ENCODE peak calls at places on chromosomes 16 and 17, in eight cellular contexts. F is HFF-Myc, K is upper lobe of right lung, E is ovary, J is body of pancreas, S is PC-3, B is tibial artery, L is OCI-LY7. W is an unnamed sample.

GRCh38 chr17:67157732-67158639 is 87.0 kb downstream of the HELZ start:
- DNase-seq in F (no peak), K (no peak), E (no peak), J (no peak), S (peak), B (no peak), L (peak), W (peak)

GRCh38 chr16:84754353-84754856 is 54.6 kb downstream of the USP10 start:
- DNase-seq in F (peak), K (no peak), E (no peak), J (peak), S (peak), B (peak), L (peak), W (peak)

GRCh38 chr17:676060-676745 is 38.4 kb downstream of the VPS53 start:
- DNase-seq in F (no peak), K (no peak), E (no peak), J (no peak), S (no peak), B (peak), L (no peak), W (no peak)

GRCh38 chr16:31873556-31874353 is at the start of gene ZNF267:
- DNase-seq in F (peak), K (peak), E (peak), J (peak), S (peak), B (peak), L (peak), W (peak)

GRCh38 chr17:67438669-67439068 is 61.6 kb downstream of the PITPNC1 start:
- DNase-seq in F (no peak), K (no peak), E (no peak), J (peak), S (no peak), B (no peak), L (no peak), W (no peak)

GRCh38 chr16:15950167-15950854 is 895 bp downstream of the ABCC1 start:
- DNase-seq in F (no peak), K (no peak), E (peak), J (peak), S (peak), B (peak), L (peak), W (peak)

GRCh38 chr17:45770632-45771472 is 13.3 kb upstream of the CRHR1 start:
- DNase-seq in F (no peak), K (no peak), E (no peak), J (no peak), S (no peak), B (no peak), L (no peak), W (no peak)

GRCh38 chr17:42817866-42818265 is 6.2 kb downstream of the BECN1 start:
- DNase-seq in F (no peak), K (no peak), E (no peak), J (no peak), S (no peak), B (no peak), L (no peak), W (no peak)

GRCh38 chr16:46673320-46674013 is 15.5 kb downstream of the VPS35 start:
- DNase-seq in F (no peak), K (no peak), E (no peak), J (peak), S (peak), B (peak), L (peak), W (peak)

GRCh38 chr16:64969221-64969620 is 152.6 kb downstream of the CDH11 start:
- DNase-seq in F (no peak), K (no peak), E (no peak), J (no peak), S (no peak), B (no peak), L (no peak), W (peak)

GRCh38 chr16:30526137-30526822 is at the start of gene ZNF768:
- DNase-seq in F (no peak), K (peak), E (peak), J (peak), S (peak), B (no peak), L (no peak), W (peak)

GRCh38 chr17:70407501-70407900 is 238.2 kb downstream of the KCNJ2 start:
- DNase-seq in F (no peak), K (no peak), E (no peak), J (no peak), S (no peak), B (no peak), L (no peak), W (peak)

GRCh38 chr16:78462261-78463208 is 363.1 kb downstream of the WWOX start:
- DNase-seq in F (no peak), K (no peak), E (no peak), J (no peak), S (no peak), B (no peak), L (no peak), W (no peak)

GRCh38 chr17:7393613-7394451 is 493 bp downstream of the PLSCR3 start:
- DNase-seq in F (no peak), K (no peak), E (no peak), J (peak), S (peak), B (no peak), L (peak), W (no peak)

GRCh38 chr16:86531193-86531550 is 20.8 kb downstream of the FOXF1 start:
- DNase-seq in F (no peak), K (peak), E (peak), J (peak), S (no peak), B (peak), L (no peak), W (peak)

GRCh38 chr17:36463916-36464764 is 22.3 kb upstream of the ZNHIT3 start:
- DNase-seq in F (peak), K (peak), E (peak), J (peak), S (peak), B (no peak), L (no peak), W (peak)

GRCh38 chr17:57739402-57740224 is 5.5 kb downstream of the CCDC182 start:
- DNase-seq in F (peak), K (no peak), E (no peak), J (no peak), S (peak), B (no peak), L (peak), W (peak)

GRCh38 chr17:56149266-56150036 is 3.8 kb upstream of the ANKFN1 start:
- DNase-seq in F (no peak), K (no peak), E (no peak), J (no peak), S (no peak), B (no peak), L (no peak), W (no peak)

GRCh38 chr16:89570342-89570923 is 5.1 kb upstream of the CPNE7 start:
- DNase-seq in F (no peak), K (no peak), E (no peak), J (no peak), S (no peak), B (no peak), L (no peak), W (no peak)

GRCh38 chr17:43679911-43680310 is 18.2 kb upstream of the MEOX1 start:
- DNase-seq in F (no peak), K (no peak), E (no peak), J (no peak), S (no peak), B (no peak), L (no peak), W (peak)

DNA sequence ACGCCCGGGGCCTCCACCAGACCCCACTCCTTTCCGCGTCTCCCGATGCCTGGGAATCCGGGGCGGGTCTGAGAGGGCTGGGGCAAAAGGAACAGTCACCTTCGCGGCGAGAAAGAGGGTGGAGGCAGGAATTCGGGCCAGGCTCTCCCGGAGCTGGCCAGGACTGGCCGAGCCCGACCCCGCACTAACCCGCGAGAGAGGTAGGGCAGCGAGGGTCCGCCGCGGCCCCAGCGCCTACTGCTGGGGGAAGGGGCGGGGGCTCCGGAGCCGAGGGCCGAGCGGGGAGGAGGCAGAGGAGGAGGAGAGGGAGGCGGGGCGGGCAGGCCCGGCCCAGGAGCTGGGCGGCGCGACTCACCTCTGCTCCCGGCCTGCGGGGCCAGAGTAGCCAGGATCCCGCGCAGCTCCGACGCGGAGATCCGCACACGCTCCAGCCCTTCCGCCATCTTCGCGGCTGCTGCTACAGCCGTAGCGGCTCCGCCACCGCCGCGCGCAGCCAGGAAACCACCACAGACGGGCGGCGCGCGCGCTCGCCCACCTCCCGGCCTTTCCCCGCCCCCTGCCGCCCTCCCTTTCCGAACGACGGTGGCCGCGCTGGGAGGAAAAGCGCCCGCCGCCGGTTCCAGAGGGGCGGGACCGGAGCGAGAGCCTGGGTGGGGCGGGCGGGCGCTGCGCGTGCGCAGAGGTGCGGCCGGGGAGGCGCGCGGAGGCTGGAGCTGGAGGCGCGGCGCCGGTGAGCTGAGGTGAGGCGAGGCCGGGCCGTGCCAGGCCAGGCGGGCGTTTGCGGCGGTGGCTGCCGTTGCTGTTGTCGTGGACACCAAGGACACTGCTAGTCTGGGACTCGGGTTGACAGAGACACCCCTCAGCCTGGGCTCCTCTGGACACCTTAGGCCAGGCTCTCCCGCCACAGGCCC is at the start of the genes SMG6 and SRR:
- DNase-seq in F (peak), K (peak), E (peak), J (peak), S (peak), B (peak), L (peak), W (peak)
- TF ChIP-seq CTCF in F (no peak), K (no peak), E (no peak), J (no peak), S (no peak), B (no peak), L (no peak), W (no peak)

DNA sequence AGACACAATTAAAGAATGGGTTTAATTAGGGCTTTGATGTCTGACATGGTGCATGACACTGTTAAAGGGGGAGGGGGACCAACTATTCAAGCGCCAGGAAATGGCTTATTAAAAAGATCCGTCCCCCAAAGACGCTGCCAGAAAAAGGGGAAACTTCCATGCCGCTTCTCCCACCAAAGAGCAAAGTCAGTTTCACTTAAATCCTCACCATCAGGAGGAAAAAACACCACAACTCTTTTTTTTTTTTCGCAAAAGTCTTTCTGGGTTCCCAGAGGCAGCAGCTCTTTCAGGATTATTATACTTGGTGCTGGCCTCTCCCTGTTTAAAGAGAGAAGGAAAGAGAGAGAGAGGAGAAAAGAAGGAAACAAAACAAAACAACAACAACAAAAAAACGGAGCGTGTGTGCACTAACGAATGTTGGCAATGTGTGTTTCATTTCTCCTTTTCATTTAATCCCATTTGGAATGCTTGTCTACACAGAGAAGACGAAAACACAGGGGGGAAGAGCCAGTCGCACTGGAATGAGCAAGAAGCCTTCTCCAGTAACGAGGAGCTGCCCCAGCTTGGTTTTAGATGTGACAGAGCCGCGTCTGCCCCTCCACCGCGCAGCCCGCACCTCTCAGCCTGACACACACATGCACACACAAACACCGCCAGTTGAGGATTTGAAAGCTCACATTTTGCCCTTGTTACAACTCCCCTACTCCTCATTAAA is 32.6 kb upstream of the AXIN2 start:
- DNase-seq in F (peak), K (no peak), E (no peak), J (no peak), S (no peak), B (no peak), L (no peak), W (peak)
- H3K4me3 ChIP-seq in F (peak), K (peak), E (peak), J (no peak), S (no peak), B (no peak), L (no peak), W (peak)

DNA sequence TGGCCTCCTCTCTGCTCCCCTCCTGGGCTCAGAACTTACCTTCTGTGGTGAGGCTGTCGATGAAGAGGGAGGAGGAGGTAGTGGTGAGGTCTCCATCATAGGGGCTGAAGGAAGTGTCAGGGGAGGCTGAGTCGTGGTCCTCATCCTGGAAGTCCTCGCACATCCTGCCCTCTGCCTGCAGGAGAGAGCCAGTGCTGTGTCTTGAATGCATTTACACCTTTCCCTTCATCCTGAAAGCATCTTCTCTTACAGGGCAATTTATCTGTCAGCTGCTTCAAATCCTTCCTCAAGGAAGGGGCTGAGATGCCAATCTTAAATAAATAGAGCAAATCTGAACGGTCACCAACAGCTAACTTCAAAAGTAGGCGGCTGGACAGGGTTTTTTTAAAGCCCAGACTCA is 73.6 kb downstream of the PLXDC1 start:
- DNase-seq in F (no peak), K (no peak), E (no peak), J (no peak), S (no peak), B (no peak), L (peak), W (no peak)
- TF ChIP-seq CTCF in F (peak), K (no peak), E (no peak), J (no peak), S (no peak), B (no peak), L (no peak), W (peak)

GRCh38 chr17:59631221-59631720 is 11.6 kb downstream of the CLTC start:
- DNase-seq in F (no peak), K (no peak), E (no peak), J (no peak), S (no peak), B (no peak), L (no peak), W (peak)

GRCh38 chr17:59627770-59628171 is 8.1 kb downstream of the CLTC start:
- DNase-seq in F (no peak), K (no peak), E (no peak), J (no peak), S (no peak), B (no peak), L (no peak), W (peak)

GRCh38 chr17:59627269-59627668 is 7.6 kb downstream of the CLTC start:
- DNase-seq in F (no peak), K (no peak), E (no peak), J (no peak), S (no peak), B (no peak), L (no peak), W (peak)

GRCh38 chr17:59623151-59623550 is 3.5 kb downstream of the CLTC start:
- DNase-seq in F (no peak), K (no peak), E (no peak), J (no peak), S (no peak), B (no peak), L (no peak), W (peak)

DNA sequence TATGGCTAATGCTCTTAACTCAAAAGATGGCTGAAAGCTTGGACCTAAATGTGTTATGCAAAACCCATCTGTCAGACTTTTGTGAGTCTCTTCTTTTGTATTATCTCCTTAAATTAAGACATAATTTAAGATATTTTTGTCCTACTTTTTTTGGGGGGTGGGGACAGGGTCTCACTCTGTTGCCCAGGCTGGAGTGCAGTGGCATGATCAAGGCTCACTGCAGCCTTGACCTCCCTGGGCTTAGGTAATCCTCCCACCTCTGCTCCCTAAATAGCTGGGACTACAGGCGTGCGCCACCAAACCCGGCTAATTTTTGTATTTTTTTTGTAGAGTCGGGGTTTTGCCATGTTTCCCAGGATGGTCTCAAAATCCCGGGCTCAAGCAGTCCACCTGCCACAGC is 7.1 kb downstream of the CLTC start:
- DNase-seq in F (no peak), K (no peak), E (no peak), J (no peak), S (no peak), B (no peak), L (no peak), W (no peak)
- H3K4me3 ChIP-seq in F (no peak), K (no peak), E (no peak), J (no peak), S (no peak), B (no peak), L (no peak), W (no peak)

GRCh38 chr16:3998793-3999478 is 117.3 kb downstream of the ADCY9 start:
- DNase-seq in F (no peak), K (no peak), E (no peak), J (no peak), S (no peak), B (no peak), L (no peak), W (peak)
- TF ChIP-seq CTCF in F (no peak), K (no peak), E (no peak), J (no peak), S (no peak), B (no peak), L (no peak), W (peak)

GRCh38 chr17:28385037-28385797 is 13.7 kb downstream of the SARM1 start:
- DNase-seq in F (no peak), K (peak), E (no peak), J (peak), S (peak), B (no peak), L (no peak), W (no peak)
- H3K4me3 ChIP-seq in F (no peak), K (peak), E (peak), J (peak), S (peak), B (peak), L (no peak), W (no peak)

GRCh38 chr17:41610965-41611640 is 1.5 kb downstream of the KRT16 start:
- DNase-seq in F (no peak), K (peak), E (no peak), J (no peak), S (no peak), B (no peak), L (no peak), W (no peak)
- TF ChIP-seq CTCF in F (no peak), K (no peak), E (no peak), J (no peak), S (no peak), B (no peak), L (no peak), W (no peak)

GRCh38 chr17:61451538-61452300 is 503 bp upstream of the TBX4 start:
- DNase-seq in F (no peak), K (no peak), E (no peak), J (no peak), S (no peak), B (no peak), L (no peak), W (no peak)
- H3K4me3 ChIP-seq in F (peak), K (peak), E (no peak), J (no peak), S (no peak), B (peak), L (no peak), W (no peak)

W was measured in fibroblast of villous mesenchyme.